ENCODE peak calls at places on chromosomes 6 and 20, in five cellular contexts. A is CD4-positive, alpha-beta memory T cell; U is spleen; N is RWPE2; S is mammary epithelial cell. J is an unnamed sample. For H3K27me3, the result is how much of the 10 kb centered on the place peaks cover.

GRCh38 chr6:118618676-118619377 is 32.6 kb downstream of the CEP85L start:
- DNase-seq in N (no peak), A (peak), U (peak), S (peak), J (peak)

GRCh38 chr20:59765599-59766177 is 161.3 kb downstream of the PHACTR3 start:
- DNase-seq in U (no peak), A (peak), S (peak), N (peak), J (peak)

GRCh38 chr6:35048631-35049083 is 92.5 kb downstream of the TCP11 start:
- DNase-seq in S (no peak), U (no peak), A (peak), N (no peak), J (peak)

GRCh38 chr20:47319517-47320252 is 36.8 kb downstream of the ZMYND8 start:
- DNase-seq in U (no peak), N (peak), S (peak), A (no peak), J (no peak)

GRCh38 chr6:125913864-125914351 is 42.7 kb upstream of the HINT3 start:
- DNase-seq in S (peak), U (no peak), A (no peak), N (peak), J (no peak)

GRCh38 chr6:148407372-148407771 is 64.7 kb downstream of the SASH1 start:
- DNase-seq in N (no peak), S (peak), A (no peak), U (no peak), J (no peak)

GRCh38 chr6:148698671-148699180 is 48.1 kb upstream of the UST start:
- DNase-seq in U (no peak), S (no peak), N (no peak), A (no peak), J (no peak)

GRCh38 chr20:63517376-63518309 is 2.9 kb upstream of the PPDPF start:
- DNase-seq in U (peak), N (peak), S (no peak), A (no peak), J (no peak)

GRCh38 chr6:77455271-77455670 is 8.0 kb downstream of the HTR1B start:
- DNase-seq in A (no peak), S (no peak), U (no peak), N (no peak), J (no peak)

GRCh38 chr20:38950254-38950653 is 11.9 kb upstream of the DHX35 start:
- DNase-seq in U (no peak), S (no peak), A (no peak), N (no peak), J (no peak)

GRCh38 chr6:68296126-68296525 is 339.0 kb upstream of the ADGRB3 start:
- DNase-seq in S (no peak), N (no peak), A (no peak), U (no peak), J (no peak)

GRCh38 chr6:167141667-167142432 is 15.9 kb downstream of the GPR31 start:
- DNase-seq in N (no peak), S (peak), A (peak), U (peak), J (peak)

GRCh38 chr6:145137425-145137824 is 597.9 kb downstream of the EPM2A start:
- DNase-seq in N (no peak), A (no peak), U (no peak), S (no peak), J (no peak)

GRCh38 chr6:37783831-37784584 is 35.5 kb upstream of the ZFAND3 start:
- DNase-seq in S (no peak), A (no peak), N (no peak), U (no peak), J (no peak)

GRCh38 chr20:59673998-59674445 is 69.7 kb downstream of the PHACTR3 start:
- DNase-seq in S (no peak), A (no peak), N (no peak), U (no peak), J (no peak)

GRCh38 chr6:125789576-125790402 is 971 bp upstream of the NCOA7 start:
- DNase-seq in S (peak), A (peak), U (peak), N (no peak), J (peak)

GRCh38 chr6:141326426-141326825 is 806.3 kb upstream of the GJE1 start:
- DNase-seq in U (no peak), N (peak), S (peak), A (peak), J (peak)

GRCh38 chr6:152068622-152069261 is 261.3 kb downstream of the ESR1 start:
- DNase-seq in N (no peak), A (no peak), U (no peak), S (no peak), J (no peak)

GRCh38 chr6:137430954-137431353 is 63.2 kb downstream of the OLIG3 start:
- DNase-seq in S (no peak), N (no peak), U (no peak), A (no peak), J (no peak)

GRCh38 chr20:3313681-3314080 is 74.7 kb upstream of the SLC4A11 start:
- DNase-seq in S (no peak), U (no peak), A (no peak), N (no peak), J (no peak)

GRCh38 chr6:29834564-29835436 is 7.2 kb downstream of the HLA-G start:
- DNase-seq in S (peak), A (peak), U (no peak), N (no peak), J (peak)

GRCh38 chr20:58981564-58982364 is 708 bp downstream of the NELFCD start:
- DNase-seq in A (no peak), S (peak), N (no peak), U (no peak), J (no peak)

GRCh38 chr6:89818977-89819335 is 638 bp downstream of the MDN1 start:
- DNase-seq in S (peak), N (no peak), A (no peak), U (no peak), J (no peak)

GRCh38 chr6:158049055-158050028 is 67.7 kb downstream of the SYNJ2 start:
- DNase-seq in U (no peak), A (no peak), S (peak), N (no peak), J (no peak)

GRCh38 chr20:8749986-8750385 is 318.9 kb upstream of the PLCB4 start:
- DNase-seq in U (no peak), N (no peak), S (no peak), A (no peak), J (no peak)

GRCh38 chr6:8131265-8131897 is 29.0 kb upstream of the EEF1E1 start:
- DNase-seq in N (no peak), S (peak), A (peak), U (no peak), J (peak)

GRCh38 chr6:12569646-12570045 is 146.9 kb upstream of the PHACTR1 start:
- DNase-seq in A (no peak), N (no peak), S (no peak), U (no peak), J (no peak)

GRCh38 chr6:31900917-31901414 is 920 bp downstream of the ZBTB12 start:
- DNase-seq in N (no peak), U (peak), S (no peak), A (no peak), J (no peak)

GRCh38 chr20:25090492-25091429 is 8.8 kb upstream of the VSX1 start:
- DNase-seq in N (peak), A (peak), U (peak), S (no peak), J (peak)

GRCh38 chr6:134065706-134066105 is 13.3 kb upstream of the SLC2A12 start:
- DNase-seq in N (no peak), A (peak), S (no peak), U (no peak), J (no peak)

GRCh38 chr20:32138921-32139320 is 29.4 kb downstream of the TM9SF4 start:
- DNase-seq in U (peak), N (peak), S (no peak), A (no peak), J (no peak)

GRCh38 chr6:27502508-27503435 is 29.9 kb upstream of the ZNF184 start:
- DNase-seq in A (peak), U (peak), N (no peak), S (peak), J (peak)

GRCh38 chr20:51009303-51010042 is 13.4 kb downstream of the KCNG1 start:
- DNase-seq in U (peak), S (no peak), A (no peak), N (no peak), J (no peak)

GRCh38 chr6:82711105-82711829 is 347.6 kb downstream of the TPBG start:
- DNase-seq in N (no peak), U (no peak), A (no peak), S (no peak), J (no peak)

GRCh38 chr20:40689943-40690835 is 1.2 kb upstream of the MAFB start:
- DNase-seq in U (peak), N (peak), S (peak), A (peak), J (peak)

GRCh38 chr6:111714403-111715270 is 109.0 kb upstream of the TRAF3IP2 start:
- DNase-seq in A (no peak), S (no peak), U (no peak), N (no peak), J (no peak)
- H3K27ac ChIP-seq in A (peak), S (no peak), U (peak), N (no peak), J (peak)

GRCh38 chr20:46311719-46312074 is 3.4 kb upstream of the CDH22 start:
- DNase-seq in U (no peak), N (no peak), A (no peak), S (no peak), J (no peak)
- H3K27me3 ChIP-seq in U (half or more), N (half or more), A (half or more), S (under half), J (under half)

GRCh38 chr6:101302593-101302992 is 90.9 kb upstream of the GRIK2 start:
- DNase-seq in N (no peak), A (no peak), S (peak), U (no peak), J (no peak)
- H3K27ac ChIP-seq in N (peak), A (no peak), S (peak), U (no peak), J (no peak)

GRCh38 chr6:153729189-153729588 is 309.9 kb upstream of the OPRM1 start:
- DNase-seq in N (no peak), S (no peak), U (no peak), A (no peak), J (no peak)
- H3K27me3 ChIP-seq in N (under half), S (under half), U (under half), A (under half), J (under half)

J was measured in CD8-positive, alpha-beta T cell.